ENCODE peak calls at places on chromosomes 5 and 9, in four cellular contexts. One of them, this sample, is unnamed.

GRCh38 chr9:78463750-78464149 is 166.8 kb downstream of the PSAT1 start:
- DNase-seq in sigmoid colon: no peak
- DNase-seq in spleen: no peak
- DNase-seq in transverse colon: no peak
- DNase-seq in this sample: no peak

GRCh38 chr5:145484195-145484594 is 350.9 kb downstream of the PRELID2 start:
- DNase-seq in sigmoid colon: no peak
- DNase-seq in spleen: no peak
- DNase-seq in transverse colon: no peak
- DNase-seq in this sample: no peak

GRCh38 chr5:135443329-135443960 is 3.7 kb downstream of the DCANP1 start:
- DNase-seq in sigmoid colon: peak
- DNase-seq in spleen: no peak
- DNase-seq in transverse colon: no peak
- DNase-seq in this sample: no peak

GRCh38 chr9:138061631-138062030 is 184.0 kb downstream of the CACNA1B start:
- DNase-seq in sigmoid colon: no peak
- DNase-seq in spleen: peak
- DNase-seq in transverse colon: no peak
- DNase-seq in this sample: no peak

GRCh38 chr5:102152906-102153787 is 142.9 kb downstream of the SLCO4C1 start:
- DNase-seq in sigmoid colon: no peak
- DNase-seq in spleen: no peak
- DNase-seq in transverse colon: no peak
- DNase-seq in this sample: peak

GRCh38 chr9:130936285-130937117 is 2.5 kb downstream of the FIBCD1 start:
- DNase-seq in sigmoid colon: no peak
- DNase-seq in spleen: no peak
- DNase-seq in transverse colon: peak
- DNase-seq in this sample: no peak

GRCh38 chr5:32174011-32174866 is at the start of gene GOLPH3:
- DNase-seq in sigmoid colon: peak
- DNase-seq in spleen: peak
- DNase-seq in transverse colon: peak
- DNase-seq in this sample: peak

GRCh38 chr5:74296685-74297084 is 343.8 kb downstream of the ENC1 start:
- DNase-seq in sigmoid colon: no peak
- DNase-seq in spleen: no peak
- DNase-seq in transverse colon: no peak
- DNase-seq in this sample: no peak

GRCh38 chr5:135761746-135762145 is 72.7 kb upstream of the SLC25A48 start:
- DNase-seq in sigmoid colon: no peak
- DNase-seq in spleen: no peak
- DNase-seq in transverse colon: no peak
- DNase-seq in this sample: no peak

GRCh38 chr5:115831163-115831768 is 10.1 kb downstream of the ATG12 start:
- DNase-seq in sigmoid colon: no peak
- DNase-seq in spleen: no peak
- DNase-seq in transverse colon: peak
- DNase-seq in this sample: no peak

GRCh38 chr5:16616536-16617271 is at the start of gene RETREG1:
- DNase-seq in sigmoid colon: peak
- DNase-seq in spleen: peak
- DNase-seq in transverse colon: peak
- DNase-seq in this sample: no peak

GRCh38 chr5:42840842-42841574 is 29.3 kb upstream of the SELENOP start:
- DNase-seq in sigmoid colon: no peak
- DNase-seq in spleen: no peak
- DNase-seq in transverse colon: no peak
- DNase-seq in this sample: no peak

GRCh38 chr5:176526462-176526861 is 10.7 kb downstream of the RNF44 start:
- DNase-seq in sigmoid colon: no peak
- DNase-seq in spleen: peak
- DNase-seq in transverse colon: no peak
- DNase-seq in this sample: no peak

DNA sequence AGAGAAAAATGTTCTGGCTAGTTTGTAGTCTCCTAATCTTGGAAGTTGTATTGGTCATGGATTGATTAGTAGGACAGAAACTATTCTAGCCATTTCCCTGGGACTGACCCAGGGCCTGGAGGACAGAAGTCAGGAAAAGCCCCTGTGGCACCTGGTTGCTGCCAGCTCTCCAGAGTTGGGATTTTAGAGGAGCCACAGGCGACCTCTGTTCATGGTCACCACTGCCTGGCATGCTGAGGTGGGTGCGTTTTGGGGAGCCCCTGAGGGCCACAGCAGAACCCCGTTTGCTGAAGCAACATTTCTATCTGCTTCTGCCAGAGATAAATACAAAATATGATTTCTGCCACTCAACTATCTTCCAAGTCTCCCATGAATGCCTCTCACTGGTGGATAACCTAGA is 7.6 kb upstream of the MAPK9 start:
- DNase-seq in sigmoid colon: peak
- DNase-seq in spleen: peak
- DNase-seq in transverse colon: no peak
- DNase-seq in this sample: no peak
- H3K27ac ChIP-seq in sigmoid colon: no peak
- H3K27ac ChIP-seq in spleen: no peak
- H3K27ac ChIP-seq in transverse colon: no peak
- H3K27ac ChIP-seq in this sample: no peak

GRCh38 chr9:123541441-123541840 is 185.4 kb downstream of the CRB2 start:
- DNase-seq in sigmoid colon: no peak
- DNase-seq in spleen: no peak
- DNase-seq in transverse colon: no peak
- DNase-seq in this sample: no peak

GRCh38 chr9:123542435-123543225 is 186.6 kb downstream of the CRB2 start:
- DNase-seq in sigmoid colon: no peak
- DNase-seq in spleen: no peak
- DNase-seq in transverse colon: no peak
- DNase-seq in this sample: no peak

GRCh38 chr9:123543492-123543891 is 187.5 kb downstream of the CRB2 start:
- DNase-seq in sigmoid colon: no peak
- DNase-seq in spleen: no peak
- DNase-seq in transverse colon: no peak
- DNase-seq in this sample: no peak

GRCh38 chr9:123548749-123549545 is 192.9 kb downstream of the CRB2 start:
- DNase-seq in sigmoid colon: no peak
- DNase-seq in spleen: no peak
- DNase-seq in transverse colon: no peak
- DNase-seq in this sample: peak

GRCh38 chr9:123544007-123544827 is 188.2 kb downstream of the CRB2 start:
- DNase-seq in sigmoid colon: no peak
- DNase-seq in spleen: no peak
- DNase-seq in transverse colon: peak
- DNase-seq in this sample: no peak
- TF ChIP-seq CTCF in sigmoid colon: peak
- TF ChIP-seq CTCF in spleen: peak
- TF ChIP-seq CTCF in transverse colon: peak
- TF ChIP-seq CTCF in this sample: peak

DNA sequence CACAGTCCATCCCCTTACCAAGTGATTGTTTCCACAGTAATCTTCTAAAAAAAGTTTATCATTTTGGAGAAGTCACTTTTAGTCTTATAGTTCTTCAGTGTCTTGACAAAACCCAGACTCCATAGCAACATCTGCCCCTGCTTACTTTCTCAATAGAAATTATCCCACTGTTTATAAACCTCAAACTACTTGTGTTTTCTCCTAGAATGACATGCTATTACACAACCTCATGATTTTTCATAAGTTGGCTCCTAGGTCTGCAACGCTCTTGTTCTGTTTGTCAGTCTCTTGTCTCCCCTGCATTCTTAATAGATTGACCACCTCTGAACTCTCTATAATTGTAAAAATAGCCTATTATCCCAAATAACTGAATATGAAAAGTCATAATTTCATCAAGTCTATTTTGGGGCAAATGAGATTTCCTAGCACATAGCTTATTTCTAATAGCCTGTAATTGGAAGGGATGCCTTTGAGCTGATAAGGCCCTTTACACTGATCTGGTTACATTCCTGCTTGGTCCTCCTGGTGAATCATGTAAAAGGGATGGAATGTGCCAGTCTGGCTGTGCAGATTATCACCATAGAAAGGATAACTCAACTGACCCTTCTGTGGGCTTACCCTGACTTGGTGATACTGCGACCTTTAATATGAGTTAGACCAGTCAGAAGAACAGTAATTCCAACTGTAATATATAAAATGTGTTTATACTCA is 69.6 kb downstream of the CHSY3 start:
- DNase-seq in sigmoid colon: no peak
- DNase-seq in spleen: no peak
- DNase-seq in transverse colon: no peak
- DNase-seq in this sample: no peak
- TF ChIP-seq POLR2AphosphoS5 in sigmoid colon: no peak
- TF ChIP-seq POLR2AphosphoS5 in spleen: no peak
- TF ChIP-seq POLR2AphosphoS5 in transverse colon: no peak
- TF ChIP-seq POLR2AphosphoS5 in this sample: no peak

DNA sequence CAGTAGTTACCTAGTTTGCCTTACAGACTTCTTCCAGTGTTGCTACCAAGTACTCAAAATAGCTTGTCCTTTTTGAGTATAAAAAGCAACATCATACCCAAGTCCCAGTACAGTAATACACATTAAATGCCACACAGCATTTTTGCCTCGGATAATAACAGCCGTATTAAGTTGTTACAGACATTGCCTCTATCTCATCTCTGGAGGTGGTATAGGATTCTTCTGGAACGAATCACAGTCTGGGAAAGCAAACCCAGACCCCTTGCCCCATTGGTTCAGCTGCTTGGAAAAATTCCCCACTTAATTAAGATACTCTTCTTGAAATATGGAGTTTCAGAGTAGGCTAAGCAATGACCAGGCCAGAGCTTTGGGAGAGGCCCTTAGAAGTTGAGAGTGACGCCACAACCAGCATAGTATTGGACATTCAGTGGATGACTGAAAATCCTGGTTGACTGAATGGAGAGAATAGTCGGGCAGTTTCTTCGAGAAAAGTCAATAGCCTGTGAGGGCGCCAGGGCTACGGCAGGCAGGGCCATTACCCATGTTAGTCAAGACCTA is 252.3 kb downstream of the SLIT3 start:
- DNase-seq in sigmoid colon: no peak
- DNase-seq in spleen: no peak
- DNase-seq in transverse colon: no peak
- DNase-seq in this sample: no peak
- H3K27ac ChIP-seq in sigmoid colon: no peak
- H3K27ac ChIP-seq in spleen: no peak
- H3K27ac ChIP-seq in transverse colon: no peak
- H3K27ac ChIP-seq in this sample: no peak

GRCh38 chr5:57695179-57695578 is 212.6 kb upstream of the ACTBL2 start:
- DNase-seq in sigmoid colon: no peak
- DNase-seq in spleen: no peak
- DNase-seq in transverse colon: no peak
- DNase-seq in this sample: no peak

GRCh38 chr5:57696906-57697590 is 214.4 kb upstream of the ACTBL2 start:
- DNase-seq in sigmoid colon: no peak
- DNase-seq in spleen: no peak
- DNase-seq in transverse colon: no peak
- DNase-seq in this sample: no peak

GRCh38 chr5:57693488-57694305 is 211.1 kb upstream of the ACTBL2 start:
- DNase-seq in sigmoid colon: no peak
- DNase-seq in spleen: no peak
- DNase-seq in transverse colon: no peak
- DNase-seq in this sample: no peak

GRCh38 chr5:57698785-57699184 is 216.2 kb upstream of the ACTBL2 start:
- DNase-seq in sigmoid colon: no peak
- DNase-seq in spleen: no peak
- DNase-seq in transverse colon: no peak
- DNase-seq in this sample: no peak

DNA sequence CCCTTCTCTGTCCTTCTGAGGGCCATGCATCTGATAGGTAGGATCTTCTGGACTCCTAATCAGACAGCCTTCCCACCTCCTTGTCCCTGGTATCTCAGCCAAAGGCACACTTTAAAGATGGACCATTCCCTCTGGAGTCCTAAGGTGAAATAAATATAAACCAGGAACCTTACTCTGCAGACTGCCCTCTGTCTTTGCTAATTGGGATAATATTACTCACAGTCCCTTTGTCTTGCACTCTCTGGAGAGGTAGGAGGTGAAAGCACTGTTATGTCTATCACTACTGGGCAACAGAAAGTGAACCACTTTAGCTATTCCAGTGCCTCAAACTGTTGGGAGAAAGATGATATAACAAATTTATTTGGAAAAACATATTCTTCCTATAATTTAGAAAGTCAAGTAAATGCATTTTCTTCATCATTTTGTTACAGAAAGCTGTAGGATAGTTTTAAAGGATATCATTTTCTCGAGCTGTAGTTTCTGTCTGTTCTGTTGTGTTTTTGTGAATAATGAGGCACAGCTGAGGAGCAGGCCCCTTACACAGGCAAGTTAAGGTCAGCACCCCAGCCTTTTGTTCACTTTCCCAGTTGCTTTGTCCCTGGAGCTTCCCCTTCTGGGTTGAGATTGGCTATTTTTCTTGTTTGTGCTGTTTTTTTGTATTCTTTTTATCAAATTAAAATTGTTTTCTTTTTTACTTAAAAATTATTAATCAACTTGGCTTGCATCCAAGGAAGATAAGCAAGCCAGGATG is 213.6 kb upstream of the ACTBL2 start:
- DNase-seq in sigmoid colon: no peak
- DNase-seq in spleen: no peak
- DNase-seq in transverse colon: no peak
- DNase-seq in this sample: no peak
- TF ChIP-seq CTCF in sigmoid colon: no peak
- TF ChIP-seq CTCF in spleen: no peak
- TF ChIP-seq CTCF in transverse colon: no peak
- TF ChIP-seq CTCF in this sample: no peak

GRCh38 chr9:36765468-36766341 is 193.0 kb downstream of the MELK start:
- DNase-seq in sigmoid colon: peak
- DNase-seq in spleen: peak
- DNase-seq in transverse colon: peak
- DNase-seq in this sample: peak
- TF ChIP-seq POLR2AphosphoS5 in sigmoid colon: no peak
- TF ChIP-seq POLR2AphosphoS5 in spleen: peak
- TF ChIP-seq POLR2AphosphoS5 in transverse colon: no peak
- TF ChIP-seq POLR2AphosphoS5 in this sample: peak